ENCODE peak calls at places on chromosomes 12 and 14, in eight cellular contexts. M, C, I, N, J, T, W and B are unnamed samples.
A peak's percentile ranks its signal among the peaks of the same experiment; 100 is the strongest.

GRCh38 chr12:49832836-49833421 is 4.7 kb upstream of the NCKAP5L start:
- DNase-seq in M (no peak), C (no peak), I (no peak), W (peak; percentile 86), T (peak; percentile 27), N (peak; percentile 68), J (no peak), B (peak; percentile 52)

GRCh38 chr12:24356189-24356708 is 406.8 kb upstream of the SOX5 start:
- DNase-seq in T (no peak), J (no peak), N (no peak), I (no peak), M (no peak), C (no peak), W (no peak), B (no peak)

GRCh38 chr14:78341827-78342389 is 171.7 kb downstream of the NRXN3 start:
- DNase-seq in T (no peak), C (no peak), N (no peak), J (no peak), W (no peak), I (no peak), M (no peak), B (no peak)

GRCh38 chr14:64730061-64730440 is 25.8 kb downstream of the PLEKHG3 start:
- DNase-seq in J (no peak), W (no peak), C (no peak), T (no peak), I (no peak), M (no peak), N (no peak), B (no peak)

GRCh38 chr12:6352198-6353173 is 10.6 kb upstream of the TNFRSF1A start:
- DNase-seq in T (no peak), N (no peak), W (no peak), J (no peak), C (no peak), I (no peak), M (no peak), B (no peak)

GRCh38 chr12:95834572-95834971 is 24.2 kb upstream of the SNRPF start:
- DNase-seq in T (no peak), W (no peak), C (no peak), N (no peak), M (no peak), I (no peak), J (no peak), B (no peak)

GRCh38 chr12:96501139-96501741 is 11.9 kb downstream of the CFAP54 start:
- DNase-seq in M (no peak), C (peak; percentile 39), J (no peak), W (peak; percentile 78), T (peak; percentile 85), I (peak; percentile 70), N (peak; percentile 77), B (peak; percentile 88)

GRCh38 chr14:71536927-71537772 is 395.1 kb upstream of the RGS6 start:
- DNase-seq in C (no peak), M (no peak), I (no peak), T (no peak), J (no peak), N (no peak), W (no peak), B (no peak)

GRCh38 chr14:101734241-101734847 is 27.2 kb upstream of the PPP2R5C start:
- DNase-seq in C (no peak), W (no peak), M (no peak), T (peak; percentile 53), I (no peak), N (no peak), J (no peak), B (peak; percentile 54)

GRCh38 chr14:75426332-75427125 is 1.3 kb upstream of the JDP2 start:
- DNase-seq in I (no peak), J (no peak), C (no peak), W (no peak), M (no peak), N (no peak), T (no peak), B (no peak)

GRCh38 chr14:105280525-105280924 is 20.3 kb downstream of the BRF1 start:
- DNase-seq in C (no peak), W (no peak), T (no peak), I (no peak), M (no peak), J (no peak), N (no peak), B (no peak)

GRCh38 chr14:55731881-55732498 is 152.0 kb downstream of the KTN1 start:
- DNase-seq in J (peak; percentile 48), I (peak; percentile 12), N (no peak), C (peak; percentile 64), M (peak; percentile 81), T (peak; percentile 80), W (peak; percentile 42), B (no peak)

GRCh38 chr12:57888407-57889157 is 42.1 kb upstream of the CTDSP2 start:
- DNase-seq in I (no peak), N (peak; percentile 86), J (peak; percentile 66), T (peak; percentile 82), W (peak; percentile 88), C (peak; percentile 17), M (no peak), B (peak; percentile 98)

DNA sequence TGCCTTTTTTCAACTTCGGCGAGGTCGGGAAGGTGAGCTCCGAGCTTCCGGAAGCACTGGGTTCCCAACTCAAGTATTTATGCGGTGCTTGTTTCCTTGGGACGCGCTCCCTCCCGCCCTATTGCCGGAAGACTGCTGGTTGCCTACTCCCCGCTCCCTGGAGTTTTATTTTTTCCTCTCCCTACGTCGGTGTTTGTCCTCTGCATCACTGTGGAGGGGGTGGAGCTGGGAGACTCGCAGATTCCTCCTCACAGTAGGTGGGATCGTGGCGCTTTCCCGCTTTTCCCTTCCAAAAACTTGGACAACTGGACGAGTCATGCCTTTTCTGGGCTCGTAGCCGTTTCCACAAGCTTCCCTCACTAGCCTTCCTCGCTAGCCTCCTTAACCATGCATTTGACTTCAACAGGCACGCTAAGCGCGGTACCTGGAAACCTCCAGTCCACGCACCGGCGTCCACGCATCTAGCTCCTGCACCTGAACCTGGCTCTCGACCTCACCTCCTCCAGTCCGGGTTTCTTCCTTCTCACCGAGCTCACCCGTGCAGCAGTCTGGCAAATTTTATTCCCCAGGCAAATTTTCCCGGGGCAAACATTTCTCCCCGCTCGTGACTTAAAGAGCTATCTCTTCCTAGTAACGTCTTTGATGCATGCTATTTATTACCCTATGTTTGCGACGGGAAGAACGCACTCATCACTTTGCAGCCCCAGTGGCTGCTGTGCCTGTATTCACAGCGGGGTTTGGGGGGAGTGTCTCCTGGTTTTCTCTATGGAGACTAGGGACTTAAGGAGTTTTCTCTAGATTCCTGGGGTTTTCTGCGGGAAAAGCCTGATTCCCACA is at the start of gene AVPR1A:
- DNase-seq in W (peak; percentile 19), M (peak; percentile 67), T (no peak), I (no peak), J (peak; percentile 61), N (no peak), C (no peak), B (no peak)
- TF ChIP-seq EZH2 in W (peak; percentile 82), M (peak; percentile 35), T (peak; percentile 50), I (no peak), J (peak; percentile 14), N (peak; percentile 83), C (no peak), B (peak; percentile 79)

DNA sequence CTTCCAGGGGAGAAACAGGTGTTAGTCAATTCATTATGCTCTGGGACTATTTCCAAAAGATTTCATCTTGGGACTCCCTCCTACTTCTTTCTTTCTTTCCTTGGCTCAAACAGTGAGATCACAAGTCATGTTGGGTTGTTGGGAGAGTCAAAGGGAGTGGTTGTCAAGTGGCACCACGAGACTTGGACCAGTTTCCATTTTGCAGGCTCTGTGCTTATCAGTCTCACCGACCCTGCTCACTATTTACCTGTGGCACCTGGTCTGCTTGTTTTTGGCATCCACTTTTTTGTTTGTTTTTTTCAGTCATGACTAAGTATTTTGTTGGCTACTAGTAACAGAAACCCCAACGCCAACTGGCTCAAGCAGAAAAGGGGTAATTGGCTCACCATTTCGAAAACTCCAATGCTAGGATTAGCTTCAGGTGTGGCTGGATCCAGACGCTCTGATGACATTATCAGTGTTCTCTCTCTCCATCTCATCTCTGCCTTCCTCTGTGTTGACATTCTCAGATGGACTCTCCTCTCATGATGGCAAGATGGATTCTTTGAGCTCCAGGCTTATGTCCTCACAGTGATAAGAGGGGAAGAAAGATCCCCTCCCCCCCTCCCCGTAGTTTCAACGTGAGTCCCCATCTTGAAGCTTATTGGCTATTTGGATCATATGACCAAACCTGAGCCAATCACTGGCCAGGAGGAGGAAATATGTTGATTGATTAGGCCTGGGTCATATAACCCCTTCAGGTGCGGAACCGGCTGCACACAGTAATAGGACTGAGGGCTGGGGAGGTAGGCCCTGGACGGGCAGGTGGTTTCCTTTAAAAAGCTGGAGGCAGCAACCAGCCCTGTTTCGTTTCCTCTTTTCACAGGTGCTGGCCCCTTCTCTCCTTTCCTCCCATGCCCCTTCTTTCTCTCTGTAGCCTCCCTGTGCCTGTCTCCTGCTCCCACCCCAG is 84.2 kb downstream of the AACS start:
- DNase-seq in M (no peak), C (no peak), J (no peak), N (no peak), T (no peak), I (no peak), W (no peak), B (no peak)
- H3K4me3 ChIP-seq in M (no peak overlapping the region), C (no peak overlapping the region), J (no peak overlapping the region), N (no peak overlapping the region), T (no peak overlapping the region), I (no peak overlapping the region), W (no peak overlapping the region), B (no peak overlapping the region)

GRCh38 chr12:90013409-90013808 is 304.8 kb upstream of the ATP2B1 start:
- DNase-seq in C (no peak), N (no peak), I (no peak), T (no peak), W (no peak), J (peak; percentile 38), M (no peak), B (no peak)
- H3K9ac ChIP-seq in C (no peak overlapping the region), N (no peak overlapping the region), I (no peak overlapping the region), T (no peak overlapping the region), W (no peak overlapping the region), J (no peak overlapping the region), M (no peak overlapping the region), B (no peak overlapping the region)

GRCh38 chr12:26121841-26122680 is 2.8 kb downstream of the BHLHE41 start:
- DNase-seq in I (no peak), M (peak; percentile 63), J (peak; percentile 74), W (peak; percentile 46), T (peak; percentile 35), C (peak; percentile 50), N (peak; percentile 44), B (no peak)
- TF ChIP-seq EZH2 in I (no peak), M (peak; percentile 86), J (peak; percentile 86), W (no peak), T (no peak), C (peak; percentile 100), N (no peak), B (no peak)

DNA sequence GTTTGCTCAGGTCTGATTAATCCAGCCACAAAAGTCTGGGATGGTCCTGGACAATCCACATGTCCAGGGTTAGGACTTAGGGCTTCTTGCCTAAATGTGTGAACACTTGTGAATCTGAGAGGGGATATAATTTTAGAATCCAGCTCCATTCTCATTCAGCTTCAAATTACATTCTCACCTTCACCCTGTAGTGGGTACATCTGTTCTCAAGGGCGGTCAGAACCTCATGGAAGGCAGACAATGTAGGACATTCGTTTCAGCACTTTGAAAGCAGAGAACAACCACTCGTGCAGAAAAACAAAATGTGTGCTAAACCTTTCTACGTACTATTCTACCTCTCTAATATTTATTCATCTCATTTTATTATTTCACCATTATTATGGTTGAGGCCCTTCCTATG is 1.2 kb downstream of the TMEM229B start:
- DNase-seq in N (no peak), M (no peak), W (no peak), J (no peak), T (no peak), I (no peak), C (no peak), B (no peak)
- H3K4me3 ChIP-seq in N (no peak overlapping the region), M (no peak overlapping the region), W (no peak overlapping the region), J (no peak overlapping the region), T (no peak overlapping the region), I (no peak overlapping the region), C (no peak overlapping the region), B (no peak overlapping the region)